ENCODE peak calls at places on chromosomes 5 and 9, in five cellular contexts. One of them, this sample, is unnamed.

GRCh38 chr5:40483316-40483715 is 196.4 kb upstream of the PTGER4 start:
- DNase-seq in K562: no peak
- DNase-seq in SK-N-SH: no peak
- DNase-seq in HepG2: no peak
- DNase-seq in HCT116: no peak
- DNase-seq in this sample: no peak

GRCh38 chr5:29252390-29252789 is 1941.1 kb upstream of the CDH6 start:
- DNase-seq in K562: no peak
- DNase-seq in SK-N-SH: no peak
- DNase-seq in HepG2: peak
- DNase-seq in HCT116: no peak
- DNase-seq in this sample: no peak

GRCh38 chr5:100827481-100827889 is 75.6 kb downstream of the ST8SIA4 start:
- DNase-seq in SK-N-SH: no peak
- DNase-seq in HCT116: no peak
- DNase-seq in K562: no peak
- DNase-seq in HepG2: no peak
- DNase-seq in this sample: peak

GRCh38 chr9:14346826-14347407 is 33.0 kb upstream of the NFIB start:
- DNase-seq in SK-N-SH: peak
- DNase-seq in HepG2: no peak
- DNase-seq in K562: no peak
- DNase-seq in HCT116: no peak
- DNase-seq in this sample: no peak

GRCh38 chr5:41408676-41409443 is 101.5 kb downstream of the PLCXD3 start:
- DNase-seq in SK-N-SH: no peak
- DNase-seq in K562: no peak
- DNase-seq in HepG2: no peak
- DNase-seq in HCT116: no peak
- DNase-seq in this sample: no peak

GRCh38 chr5:156004754-156005153 is 322.2 kb upstream of the SGCD start:
- DNase-seq in K562: no peak
- DNase-seq in SK-N-SH: no peak
- DNase-seq in HCT116: no peak
- DNase-seq in HepG2: no peak
- DNase-seq in this sample: no peak

GRCh38 chr9:9791621-9792020 is 821.2 kb downstream of the PTPRD start:
- DNase-seq in HepG2: no peak
- DNase-seq in K562: no peak
- DNase-seq in HCT116: no peak
- DNase-seq in SK-N-SH: no peak
- DNase-seq in this sample: no peak

GRCh38 chr9:120440791-120441190 is 139.2 kb downstream of the CDK5RAP2 start:
- DNase-seq in SK-N-SH: no peak
- DNase-seq in HepG2: no peak
- DNase-seq in K562: no peak
- DNase-seq in HCT116: no peak
- DNase-seq in this sample: no peak

GRCh38 chr5:170265527-170265926 is 32.0 kb downstream of the LCP2 start:
- DNase-seq in HepG2: no peak
- DNase-seq in SK-N-SH: no peak
- DNase-seq in HCT116: no peak
- DNase-seq in K562: peak
- DNase-seq in this sample: no peak

GRCh38 chr5:75622564-75622963 is 11.3 kb downstream of the ANKDD1B start:
- DNase-seq in SK-N-SH: no peak
- DNase-seq in HCT116: peak
- DNase-seq in HepG2: no peak
- DNase-seq in K562: no peak
- DNase-seq in this sample: no peak

GRCh38 chr9:127970401-127971313 is 10.1 kb downstream of the EEIG1 start:
- DNase-seq in K562: no peak
- DNase-seq in HepG2: no peak
- DNase-seq in HCT116: no peak
- DNase-seq in SK-N-SH: peak
- DNase-seq in this sample: no peak

GRCh38 chr9:109417054-109417453 is 81.1 kb downstream of the PTPN3 start:
- DNase-seq in HCT116: no peak
- DNase-seq in HepG2: no peak
- DNase-seq in SK-N-SH: no peak
- DNase-seq in K562: no peak
- DNase-seq in this sample: no peak

GRCh38 chr5:155480731-155481131 is 467.2 kb downstream of the KIF4B start:
- DNase-seq in SK-N-SH: no peak
- DNase-seq in HCT116: no peak
- DNase-seq in K562: no peak
- DNase-seq in HepG2: no peak
- DNase-seq in this sample: no peak

GRCh38 chr5:101346906-101347305 is 443.8 kb upstream of the ST8SIA4 start:
- DNase-seq in SK-N-SH: no peak
- DNase-seq in HepG2: no peak
- DNase-seq in HCT116: no peak
- DNase-seq in K562: no peak
- DNase-seq in this sample: no peak

GRCh38 chr9:108889649-108890067 is 27.6 kb downstream of the ACTL7A start:
- DNase-seq in HepG2: peak
- DNase-seq in K562: peak
- DNase-seq in SK-N-SH: no peak
- DNase-seq in HCT116: peak
- DNase-seq in this sample: no peak

GRCh38 chr5:109743041-109743531 is 53.4 kb downstream of the MAN2A1 start:
- DNase-seq in SK-N-SH: no peak
- DNase-seq in K562: peak
- DNase-seq in HCT116: no peak
- DNase-seq in HepG2: no peak
- DNase-seq in this sample: no peak

GRCh38 chr9:136245194-136246150 is at the start of gene QSOX2:
- DNase-seq in HCT116: peak
- DNase-seq in K562: peak
- DNase-seq in SK-N-SH: peak
- DNase-seq in HepG2: peak
- DNase-seq in this sample: no peak

GRCh38 chr9:89372230-89372816 is 54.0 kb downstream of the SECISBP2 start:
- DNase-seq in SK-N-SH: no peak
- DNase-seq in HCT116: no peak
- DNase-seq in HepG2: no peak
- DNase-seq in K562: peak
- DNase-seq in this sample: no peak

GRCh38 chr9:121771418-121771817 is 120.0 kb downstream of the DAB2IP start:
- DNase-seq in K562: no peak
- DNase-seq in HCT116: no peak
- DNase-seq in HepG2: no peak
- DNase-seq in SK-N-SH: no peak
- DNase-seq in this sample: no peak

GRCh38 chr5:42120071-42120470 is 195.0 kb downstream of the FBXO4 start:
- DNase-seq in HepG2: no peak
- DNase-seq in K562: no peak
- DNase-seq in HCT116: no peak
- DNase-seq in SK-N-SH: no peak
- DNase-seq in this sample: no peak

GRCh38 chr5:157912621-157913325 is 53.8 kb upstream of the CLINT1 start:
- DNase-seq in HepG2: no peak
- DNase-seq in HCT116: no peak
- DNase-seq in SK-N-SH: no peak
- DNase-seq in K562: no peak
- DNase-seq in this sample: no peak

GRCh38 chr9:126758916-126759576 is 45.8 kb upstream of the ZBTB43 start:
- DNase-seq in HCT116: no peak
- DNase-seq in K562: no peak
- DNase-seq in HepG2: no peak
- DNase-seq in SK-N-SH: no peak
- DNase-seq in this sample: no peak

GRCh38 chr5:6365142-6365976 is 13.0 kb downstream of the MED10 start:
- DNase-seq in SK-N-SH: no peak
- DNase-seq in HCT116: no peak
- DNase-seq in HepG2: no peak
- DNase-seq in K562: no peak
- DNase-seq in this sample: no peak

GRCh38 chr5:154133591-154133990 is 56.9 kb upstream of the GALNT10 start:
- DNase-seq in HCT116: no peak
- DNase-seq in HepG2: no peak
- DNase-seq in SK-N-SH: no peak
- DNase-seq in K562: peak
- DNase-seq in this sample: no peak

GRCh38 chr9:33452828-33453271 is 5.5 kb upstream of the AQP3 start:
- DNase-seq in SK-N-SH: peak
- DNase-seq in HepG2: peak
- DNase-seq in HCT116: peak
- DNase-seq in K562: peak
- DNase-seq in this sample: no peak

GRCh38 chr9:133705576-133705975 is 32.6 kb downstream of the SARDH start:
- DNase-seq in K562: no peak
- DNase-seq in HepG2: no peak
- DNase-seq in HCT116: no peak
- DNase-seq in SK-N-SH: no peak
- DNase-seq in this sample: no peak

GRCh38 chr5:142520885-142521284 is 165.0 kb downstream of the FGF1 start:
- DNase-seq in K562: no peak
- DNase-seq in HepG2: no peak
- DNase-seq in HCT116: no peak
- DNase-seq in SK-N-SH: no peak
- DNase-seq in this sample: no peak
- H3K27ac ChIP-seq in K562: no peak
- H3K27ac ChIP-seq in HepG2: peak
- H3K27ac ChIP-seq in HCT116: no peak
- H3K27ac ChIP-seq in SK-N-SH: no peak
- H3K27ac ChIP-seq in this sample: no peak

DNA sequence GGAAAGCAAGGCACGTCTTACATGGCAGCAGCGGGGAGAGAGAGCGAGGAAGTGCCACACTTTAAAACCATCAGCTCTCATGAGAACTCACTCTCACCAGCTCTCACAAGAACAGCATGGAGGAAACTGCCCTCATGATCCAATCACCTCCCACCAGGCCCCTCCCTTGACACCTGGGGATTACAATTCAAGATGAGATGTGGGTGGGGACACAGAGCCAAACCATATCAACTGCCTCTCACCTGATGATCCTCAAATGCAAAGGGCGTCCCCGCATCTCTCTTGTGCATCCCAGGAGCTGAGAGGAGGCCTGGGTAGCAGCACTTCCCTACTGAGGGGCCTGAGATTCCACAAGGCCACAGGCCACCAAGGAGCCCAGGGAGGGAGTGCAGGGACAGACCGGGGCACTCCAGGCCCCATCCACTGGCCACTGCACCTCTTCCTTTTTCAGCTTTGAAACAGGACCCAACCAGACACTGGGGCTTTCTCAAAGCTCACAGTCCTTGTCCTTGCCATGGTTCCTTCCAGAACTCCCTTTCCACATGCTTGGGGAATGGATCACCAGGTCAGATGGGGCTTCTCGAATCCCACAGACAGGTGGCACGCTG is 54.5 kb upstream of the IL17B start:
- DNase-seq in K562: no peak
- DNase-seq in HCT116: no peak
- DNase-seq in SK-N-SH: no peak
- DNase-seq in HepG2: no peak
- DNase-seq in this sample: no peak
- TF ChIP-seq POLR2AphosphoS5 in K562: no peak
- TF ChIP-seq POLR2AphosphoS5 in HCT116: no peak
- TF ChIP-seq POLR2AphosphoS5 in SK-N-SH: no peak
- TF ChIP-seq POLR2AphosphoS5 in HepG2: no peak
- TF ChIP-seq POLR2AphosphoS5 in this sample: no peak

GRCh38 chr5:150218693-150219035 is 28.8 kb downstream of the SLC6A7 start:
- DNase-seq in HCT116: no peak
- DNase-seq in SK-N-SH: no peak
- DNase-seq in K562: no peak
- DNase-seq in HepG2: no peak
- DNase-seq in this sample: no peak
- TF ChIP-seq SIN3A in HCT116: no peak
- TF ChIP-seq SIN3A in SK-N-SH: no peak
- TF ChIP-seq SIN3A in K562: no peak
- TF ChIP-seq SIN3A in HepG2: no peak
- TF ChIP-seq SIN3A in this sample: no peak

DNA sequence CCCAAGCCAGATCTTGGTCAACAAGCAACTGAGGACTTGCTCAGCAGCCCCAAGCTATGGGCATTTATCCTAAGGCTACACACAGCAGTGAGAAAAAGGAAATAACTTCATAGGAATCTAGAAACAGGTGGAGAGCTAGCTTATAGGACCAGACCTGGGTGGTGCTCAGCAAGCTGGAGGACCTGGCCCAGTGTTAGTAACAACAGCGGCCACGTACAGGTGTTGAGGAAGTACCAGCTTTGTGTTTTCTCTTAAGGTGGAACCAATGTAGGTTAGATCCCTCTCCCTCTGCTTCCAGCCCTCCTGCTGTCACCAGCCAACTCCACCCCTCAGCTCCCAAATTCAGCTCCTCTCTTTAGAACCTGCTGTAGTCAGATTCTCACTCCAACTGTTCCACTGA is 43.4 kb downstream of the IRF1 start:
- DNase-seq in K562: no peak
- DNase-seq in HepG2: no peak
- DNase-seq in HCT116: no peak
- DNase-seq in SK-N-SH: no peak
- DNase-seq in this sample: no peak
- H3K27ac ChIP-seq in K562: no peak
- H3K27ac ChIP-seq in HepG2: no peak
- H3K27ac ChIP-seq in HCT116: no peak
- H3K27ac ChIP-seq in SK-N-SH: no peak
- H3K27ac ChIP-seq in this sample: peak

DNA sequence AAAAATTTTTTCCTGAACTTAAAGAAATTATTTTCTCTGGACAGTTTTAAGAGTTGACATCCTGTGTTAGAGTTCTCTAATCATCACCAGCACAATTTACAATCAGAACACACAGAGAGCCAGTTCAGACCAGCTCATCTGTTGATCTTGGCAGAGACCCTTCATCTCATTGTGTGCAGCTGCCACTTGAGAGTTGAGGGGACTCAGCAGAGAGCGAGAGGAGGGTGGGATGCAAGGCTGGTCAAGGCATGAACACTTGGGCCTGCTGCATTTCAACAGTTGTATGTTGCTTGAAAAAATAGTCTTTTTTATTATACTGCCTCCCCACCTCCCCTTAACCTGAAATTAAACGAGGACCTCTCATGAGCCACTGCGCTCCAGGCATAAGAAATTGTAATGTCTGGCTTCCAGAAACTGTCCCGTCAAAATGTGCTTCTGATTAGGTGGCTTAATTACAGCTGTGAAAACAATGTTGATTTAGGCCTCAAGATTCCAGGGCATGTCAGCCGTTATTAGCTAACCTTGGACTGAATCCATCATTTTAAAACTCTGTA is 383.6 kb downstream of the CCDC171 start:
- DNase-seq in HCT116: no peak
- DNase-seq in K562: no peak
- DNase-seq in SK-N-SH: peak
- DNase-seq in HepG2: no peak
- DNase-seq in this sample: no peak
- TF ChIP-seq POLR2AphosphoS5 in HCT116: no peak
- TF ChIP-seq POLR2AphosphoS5 in K562: no peak
- TF ChIP-seq POLR2AphosphoS5 in SK-N-SH: peak
- TF ChIP-seq POLR2AphosphoS5 in HepG2: no peak
- TF ChIP-seq POLR2AphosphoS5 in this sample: no peak